ENCODE peak calls at places on chromosomes 3 and 15, in nine cellular contexts. One of them, this sample, is unnamed.

GRCh38 chr3:159548675-159549335 is 439.8 kb upstream of the IL12A start:
- DNase-seq in epithelial cell of esophagus: peak; percentile 33
- DNase-seq in GM13977: no peak
- DNase-seq in breast epithelium: no peak
- DNase-seq in stimulated activated CD4-positive, alpha-beta T cell treated with anti-CD3 and anti-CD28 coated beads, Interleukin-1b, Interleukin-23, amount 100 ng/mL, for 48 hours: no peak
- DNase-seq in right cardiac atrium: no peak
- DNase-seq in hypothalamus: no peak
- DNase-seq in left lobe of liver: no peak
- DNase-seq in T-helper 9 cell: no peak
- DNase-seq in this sample: no peak

GRCh38 chr3:70803891-70804290 is 491.5 kb upstream of the MDFIC2 start:
- DNase-seq in hypothalamus: no peak
- DNase-seq in left lobe of liver: no peak
- DNase-seq in stimulated activated CD4-positive, alpha-beta T cell treated with anti-CD3 and anti-CD28 coated beads, Interleukin-1b, Interleukin-23, amount 100 ng/mL, for 48 hours: no peak
- DNase-seq in T-helper 9 cell: no peak
- DNase-seq in GM13977: no peak
- DNase-seq in epithelial cell of esophagus: no peak
- DNase-seq in breast epithelium: no peak
- DNase-seq in right cardiac atrium: no peak
- DNase-seq in this sample: no peak

GRCh38 chr3:129596194-129597086 is 10.0 kb downstream of the PLXND1 start:
- DNase-seq in left lobe of liver: peak; percentile 70
- DNase-seq in breast epithelium: peak; percentile 39
- DNase-seq in epithelial cell of esophagus: no peak
- DNase-seq in right cardiac atrium: peak; percentile 95
- DNase-seq in GM13977: no peak
- DNase-seq in hypothalamus: peak; percentile 48
- DNase-seq in stimulated activated CD4-positive, alpha-beta T cell treated with anti-CD3 and anti-CD28 coated beads, Interleukin-1b, Interleukin-23, amount 100 ng/mL, for 48 hours: no peak
- DNase-seq in T-helper 9 cell: no peak
- DNase-seq in this sample: no peak

GRCh38 chr3:170707899-170708298 is 122.0 kb upstream of the SLC7A14 start:
- DNase-seq in stimulated activated CD4-positive, alpha-beta T cell treated with anti-CD3 and anti-CD28 coated beads, Interleukin-1b, Interleukin-23, amount 100 ng/mL, for 48 hours: no peak
- DNase-seq in right cardiac atrium: no peak
- DNase-seq in GM13977: no peak
- DNase-seq in epithelial cell of esophagus: peak; percentile 79
- DNase-seq in hypothalamus: no peak
- DNase-seq in T-helper 9 cell: no peak
- DNase-seq in breast epithelium: no peak
- DNase-seq in left lobe of liver: no peak
- DNase-seq in this sample: no peak

GRCh38 chr15:93173369-93173768 is 84.4 kb upstream of the RGMA start:
- DNase-seq in hypothalamus: no peak
- DNase-seq in stimulated activated CD4-positive, alpha-beta T cell treated with anti-CD3 and anti-CD28 coated beads, Interleukin-1b, Interleukin-23, amount 100 ng/mL, for 48 hours: no peak
- DNase-seq in T-helper 9 cell: no peak
- DNase-seq in epithelial cell of esophagus: peak; percentile 94
- DNase-seq in left lobe of liver: no peak
- DNase-seq in right cardiac atrium: no peak
- DNase-seq in breast epithelium: no peak
- DNase-seq in GM13977: no peak
- DNase-seq in this sample: no peak

GRCh38 chr15:65641723-65642475 is 20.2 kb downstream of the SLC24A1 start:
- DNase-seq in T-helper 9 cell: no peak
- DNase-seq in GM13977: no peak
- DNase-seq in breast epithelium: no peak
- DNase-seq in left lobe of liver: no peak
- DNase-seq in stimulated activated CD4-positive, alpha-beta T cell treated with anti-CD3 and anti-CD28 coated beads, Interleukin-1b, Interleukin-23, amount 100 ng/mL, for 48 hours: no peak
- DNase-seq in hypothalamus: no peak
- DNase-seq in right cardiac atrium: no peak
- DNase-seq in epithelial cell of esophagus: no peak
- DNase-seq in this sample: no peak

GRCh38 chr3:42014443-42014945 is 52.6 kb upstream of the ULK4 start:
- DNase-seq in breast epithelium: no peak
- DNase-seq in T-helper 9 cell: no peak
- DNase-seq in stimulated activated CD4-positive, alpha-beta T cell treated with anti-CD3 and anti-CD28 coated beads, Interleukin-1b, Interleukin-23, amount 100 ng/mL, for 48 hours: no peak
- DNase-seq in right cardiac atrium: no peak
- DNase-seq in GM13977: peak; percentile 39
- DNase-seq in left lobe of liver: no peak
- DNase-seq in epithelial cell of esophagus: no peak
- DNase-seq in hypothalamus: no peak
- DNase-seq in this sample: peak; percentile 54

GRCh38 chr3:55405436-55405835 is 81.7 kb downstream of the WNT5A start:
- DNase-seq in stimulated activated CD4-positive, alpha-beta T cell treated with anti-CD3 and anti-CD28 coated beads, Interleukin-1b, Interleukin-23, amount 100 ng/mL, for 48 hours: no peak
- DNase-seq in breast epithelium: no peak
- DNase-seq in hypothalamus: no peak
- DNase-seq in T-helper 9 cell: no peak
- DNase-seq in right cardiac atrium: no peak
- DNase-seq in epithelial cell of esophagus: peak; percentile 37
- DNase-seq in GM13977: no peak
- DNase-seq in left lobe of liver: no peak
- DNase-seq in this sample: no peak

GRCh38 chr3:140712301-140712700 is 34.4 kb downstream of the TRIM42 start:
- DNase-seq in stimulated activated CD4-positive, alpha-beta T cell treated with anti-CD3 and anti-CD28 coated beads, Interleukin-1b, Interleukin-23, amount 100 ng/mL, for 48 hours: no peak
- DNase-seq in right cardiac atrium: no peak
- DNase-seq in breast epithelium: no peak
- DNase-seq in T-helper 9 cell: no peak
- DNase-seq in left lobe of liver: no peak
- DNase-seq in epithelial cell of esophagus: no peak
- DNase-seq in GM13977: no peak
- DNase-seq in hypothalamus: no peak
- DNase-seq in this sample: no peak

GRCh38 chr3:96266395-96267187 is 547.8 kb upstream of the EPHA6 start:
- DNase-seq in left lobe of liver: no peak
- DNase-seq in breast epithelium: no peak
- DNase-seq in stimulated activated CD4-positive, alpha-beta T cell treated with anti-CD3 and anti-CD28 coated beads, Interleukin-1b, Interleukin-23, amount 100 ng/mL, for 48 hours: no peak
- DNase-seq in hypothalamus: no peak
- DNase-seq in epithelial cell of esophagus: peak; percentile 91
- DNase-seq in T-helper 9 cell: no peak
- DNase-seq in right cardiac atrium: no peak
- DNase-seq in GM13977: no peak
- DNase-seq in this sample: no peak

GRCh38 chr15:68620721-68621528 is 42.1 kb downstream of the CORO2B start:
- DNase-seq in left lobe of liver: peak; percentile 89
- DNase-seq in T-helper 9 cell: no peak
- DNase-seq in epithelial cell of esophagus: peak; percentile 31
- DNase-seq in GM13977: no peak
- DNase-seq in breast epithelium: peak; percentile 48
- DNase-seq in right cardiac atrium: peak; percentile 96
- DNase-seq in hypothalamus: peak; percentile 79
- DNase-seq in stimulated activated CD4-positive, alpha-beta T cell treated with anti-CD3 and anti-CD28 coated beads, Interleukin-1b, Interleukin-23, amount 100 ng/mL, for 48 hours: no peak
- DNase-seq in this sample: no peak

GRCh38 chr3:72353236-72354105 is 494.8 kb downstream of the SHQ1 start:
- DNase-seq in stimulated activated CD4-positive, alpha-beta T cell treated with anti-CD3 and anti-CD28 coated beads, Interleukin-1b, Interleukin-23, amount 100 ng/mL, for 48 hours: no peak
- DNase-seq in GM13977: no peak
- DNase-seq in T-helper 9 cell: no peak
- DNase-seq in left lobe of liver: peak; percentile 19
- DNase-seq in right cardiac atrium: no peak
- DNase-seq in hypothalamus: no peak
- DNase-seq in breast epithelium: no peak
- DNase-seq in epithelial cell of esophagus: peak; percentile 42
- DNase-seq in this sample: no peak

GRCh38 chr3:155386817-155387403 is 93.4 kb upstream of the STRIT1 start:
- DNase-seq in right cardiac atrium: peak; percentile 15
- DNase-seq in T-helper 9 cell: no peak
- DNase-seq in epithelial cell of esophagus: no peak
- DNase-seq in left lobe of liver: no peak
- DNase-seq in hypothalamus: no peak
- DNase-seq in stimulated activated CD4-positive, alpha-beta T cell treated with anti-CD3 and anti-CD28 coated beads, Interleukin-1b, Interleukin-23, amount 100 ng/mL, for 48 hours: no peak
- DNase-seq in breast epithelium: no peak
- DNase-seq in GM13977: no peak
- DNase-seq in this sample: no peak

GRCh38 chr3:42979044-42979962 is at the start of gene GASK1A:
- DNase-seq in epithelial cell of esophagus: peak; percentile 31
- DNase-seq in right cardiac atrium: peak; percentile 61
- DNase-seq in GM13977: no peak
- DNase-seq in stimulated activated CD4-positive, alpha-beta T cell treated with anti-CD3 and anti-CD28 coated beads, Interleukin-1b, Interleukin-23, amount 100 ng/mL, for 48 hours: peak; percentile 22
- DNase-seq in T-helper 9 cell: no peak
- DNase-seq in hypothalamus: no peak
- DNase-seq in breast epithelium: no peak
- DNase-seq in left lobe of liver: peak; percentile 82
- DNase-seq in this sample: no peak

GRCh38 chr15:96331141-96331941 is 841 bp downstream of the NR2F2 start:
- DNase-seq in hypothalamus: no peak
- DNase-seq in stimulated activated CD4-positive, alpha-beta T cell treated with anti-CD3 and anti-CD28 coated beads, Interleukin-1b, Interleukin-23, amount 100 ng/mL, for 48 hours: no peak
- DNase-seq in GM13977: peak; percentile 26
- DNase-seq in right cardiac atrium: peak; percentile 34
- DNase-seq in epithelial cell of esophagus: peak; percentile 25
- DNase-seq in breast epithelium: peak; percentile 17
- DNase-seq in T-helper 9 cell: no peak
- DNase-seq in left lobe of liver: peak; percentile 52
- DNase-seq in this sample: no peak

GRCh38 chr3:179710079-179710478 is 57.2 kb downstream of the USP13 start:
- DNase-seq in epithelial cell of esophagus: no peak
- DNase-seq in stimulated activated CD4-positive, alpha-beta T cell treated with anti-CD3 and anti-CD28 coated beads, Interleukin-1b, Interleukin-23, amount 100 ng/mL, for 48 hours: no peak
- DNase-seq in hypothalamus: no peak
- DNase-seq in GM13977: no peak
- DNase-seq in left lobe of liver: no peak
- DNase-seq in right cardiac atrium: no peak
- DNase-seq in breast epithelium: no peak
- DNase-seq in T-helper 9 cell: no peak
- DNase-seq in this sample: no peak

GRCh38 chr3:114841515-114841914 is 305.6 kb downstream of the ZBTB20 start:
- DNase-seq in breast epithelium: no peak
- DNase-seq in epithelial cell of esophagus: peak; percentile 78
- DNase-seq in left lobe of liver: no peak
- DNase-seq in T-helper 9 cell: no peak
- DNase-seq in hypothalamus: no peak
- DNase-seq in stimulated activated CD4-positive, alpha-beta T cell treated with anti-CD3 and anti-CD28 coated beads, Interleukin-1b, Interleukin-23, amount 100 ng/mL, for 48 hours: no peak
- DNase-seq in GM13977: no peak
- DNase-seq in right cardiac atrium: no peak
- DNase-seq in this sample: no peak

GRCh38 chr15:52224211-52224610 is 33.0 kb upstream of the GNB5 start:
- DNase-seq in epithelial cell of esophagus: no peak
- DNase-seq in hypothalamus: no peak
- DNase-seq in GM13977: no peak
- DNase-seq in T-helper 9 cell: no peak
- DNase-seq in left lobe of liver: no peak
- DNase-seq in right cardiac atrium: no peak
- DNase-seq in stimulated activated CD4-positive, alpha-beta T cell treated with anti-CD3 and anti-CD28 coated beads, Interleukin-1b, Interleukin-23, amount 100 ng/mL, for 48 hours: peak; percentile 14
- DNase-seq in breast epithelium: no peak
- DNase-seq in this sample: no peak

GRCh38 chr3:138124689-138125420 is 7.3 kb downstream of the A4GNT start:
- DNase-seq in hypothalamus: no peak
- DNase-seq in stimulated activated CD4-positive, alpha-beta T cell treated with anti-CD3 and anti-CD28 coated beads, Interleukin-1b, Interleukin-23, amount 100 ng/mL, for 48 hours: no peak
- DNase-seq in T-helper 9 cell: no peak
- DNase-seq in breast epithelium: no peak
- DNase-seq in GM13977: no peak
- DNase-seq in left lobe of liver: no peak
- DNase-seq in epithelial cell of esophagus: peak; percentile 20
- DNase-seq in right cardiac atrium: no peak
- DNase-seq in this sample: no peak

GRCh38 chr3:27976933-27977332 is 254.8 kb upstream of the EOMES start:
- DNase-seq in GM13977: no peak
- DNase-seq in breast epithelium: no peak
- DNase-seq in stimulated activated CD4-positive, alpha-beta T cell treated with anti-CD3 and anti-CD28 coated beads, Interleukin-1b, Interleukin-23, amount 100 ng/mL, for 48 hours: no peak
- DNase-seq in T-helper 9 cell: no peak
- DNase-seq in epithelial cell of esophagus: peak; percentile 91
- DNase-seq in hypothalamus: no peak
- DNase-seq in left lobe of liver: no peak
- DNase-seq in right cardiac atrium: no peak
- DNase-seq in this sample: no peak

GRCh38 chr15:57634290-57634689 is 42.6 kb downstream of the MYZAP start:
- DNase-seq in GM13977: no peak
- DNase-seq in right cardiac atrium: no peak
- DNase-seq in left lobe of liver: no peak
- DNase-seq in breast epithelium: no peak
- DNase-seq in epithelial cell of esophagus: no peak
- DNase-seq in T-helper 9 cell: no peak
- DNase-seq in stimulated activated CD4-positive, alpha-beta T cell treated with anti-CD3 and anti-CD28 coated beads, Interleukin-1b, Interleukin-23, amount 100 ng/mL, for 48 hours: no peak
- DNase-seq in hypothalamus: no peak
- DNase-seq in this sample: no peak

GRCh38 chr3:132210476-132211346 is 106.5 kb upstream of the ACP3 start:
- DNase-seq in epithelial cell of esophagus: peak; percentile 55
- DNase-seq in stimulated activated CD4-positive, alpha-beta T cell treated with anti-CD3 and anti-CD28 coated beads, Interleukin-1b, Interleukin-23, amount 100 ng/mL, for 48 hours: peak; percentile 5
- DNase-seq in hypothalamus: no peak
- DNase-seq in right cardiac atrium: no peak
- DNase-seq in left lobe of liver: no peak
- DNase-seq in breast epithelium: no peak
- DNase-seq in T-helper 9 cell: no peak
- DNase-seq in GM13977: no peak
- DNase-seq in this sample: peak; percentile 10

GRCh38 chr3:186109897-186110803 is 1.3 kb upstream of the ETV5 start:
- DNase-seq in GM13977: no peak
- DNase-seq in right cardiac atrium: peak; percentile 30
- DNase-seq in breast epithelium: no peak
- DNase-seq in T-helper 9 cell: no peak
- DNase-seq in left lobe of liver: no peak
- DNase-seq in epithelial cell of esophagus: peak; percentile 22
- DNase-seq in hypothalamus: no peak
- DNase-seq in stimulated activated CD4-positive, alpha-beta T cell treated with anti-CD3 and anti-CD28 coated beads, Interleukin-1b, Interleukin-23, amount 100 ng/mL, for 48 hours: no peak
- DNase-seq in this sample: no peak

GRCh38 chr15:88178631-88179030 is 77.9 kb downstream of the NTRK3 start:
- DNase-seq in hypothalamus: no peak
- DNase-seq in epithelial cell of esophagus: no peak
- DNase-seq in right cardiac atrium: no peak
- DNase-seq in GM13977: no peak
- DNase-seq in stimulated activated CD4-positive, alpha-beta T cell treated with anti-CD3 and anti-CD28 coated beads, Interleukin-1b, Interleukin-23, amount 100 ng/mL, for 48 hours: no peak
- DNase-seq in left lobe of liver: no peak
- DNase-seq in breast epithelium: no peak
- DNase-seq in T-helper 9 cell: no peak
- DNase-seq in this sample: peak; percentile 14

GRCh38 chr3:57007513-57008415 is 52.7 kb upstream of the SPATA12 start:
- DNase-seq in GM13977: no peak
- DNase-seq in hypothalamus: peak; percentile 38
- DNase-seq in stimulated activated CD4-positive, alpha-beta T cell treated with anti-CD3 and anti-CD28 coated beads, Interleukin-1b, Interleukin-23, amount 100 ng/mL, for 48 hours: peak; percentile 29
- DNase-seq in left lobe of liver: no peak
- DNase-seq in right cardiac atrium: peak; percentile 82
- DNase-seq in epithelial cell of esophagus: peak; percentile 83
- DNase-seq in T-helper 9 cell: no peak
- DNase-seq in breast epithelium: peak; percentile 66
- DNase-seq in this sample: no peak

GRCh38 chr3:52779411-52780297 is 2.3 kb downstream of the ITIH1 start:
- DNase-seq in GM13977: peak; percentile 71
- DNase-seq in stimulated activated CD4-positive, alpha-beta T cell treated with anti-CD3 and anti-CD28 coated beads, Interleukin-1b, Interleukin-23, amount 100 ng/mL, for 48 hours: no peak
- DNase-seq in breast epithelium: no peak
- DNase-seq in hypothalamus: no peak
- DNase-seq in left lobe of liver: no peak
- DNase-seq in T-helper 9 cell: no peak
- DNase-seq in epithelial cell of esophagus: no peak
- DNase-seq in right cardiac atrium: no peak
- DNase-seq in this sample: peak; percentile 57

GRCh38 chr3:184814214-184814613 is 2.2 kb downstream of the VPS8 start:
- DNase-seq in GM13977: no peak
- DNase-seq in hypothalamus: no peak
- DNase-seq in stimulated activated CD4-positive, alpha-beta T cell treated with anti-CD3 and anti-CD28 coated beads, Interleukin-1b, Interleukin-23, amount 100 ng/mL, for 48 hours: no peak
- DNase-seq in breast epithelium: no peak
- DNase-seq in epithelial cell of esophagus: no peak
- DNase-seq in right cardiac atrium: no peak
- DNase-seq in T-helper 9 cell: no peak
- DNase-seq in left lobe of liver: no peak
- DNase-seq in this sample: no peak

GRCh38 chr3:122169911-122170310 is 13.6 kb upstream of the CASR start:
- DNase-seq in GM13977: no peak
- DNase-seq in right cardiac atrium: no peak
- DNase-seq in breast epithelium: no peak
- DNase-seq in epithelial cell of esophagus: peak; percentile 78
- DNase-seq in stimulated activated CD4-positive, alpha-beta T cell treated with anti-CD3 and anti-CD28 coated beads, Interleukin-1b, Interleukin-23, amount 100 ng/mL, for 48 hours: no peak
- DNase-seq in hypothalamus: no peak
- DNase-seq in left lobe of liver: no peak
- DNase-seq in T-helper 9 cell: no peak
- DNase-seq in this sample: no peak

GRCh38 chr15:65355173-65355982 is 22.4 kb downstream of the IGDCC3 start:
- DNase-seq in stimulated activated CD4-positive, alpha-beta T cell treated with anti-CD3 and anti-CD28 coated beads, Interleukin-1b, Interleukin-23, amount 100 ng/mL, for 48 hours: no peak
- DNase-seq in right cardiac atrium: no peak
- DNase-seq in T-helper 9 cell: no peak
- DNase-seq in left lobe of liver: no peak
- DNase-seq in epithelial cell of esophagus: no peak
- DNase-seq in GM13977: no peak
- DNase-seq in hypothalamus: no peak
- DNase-seq in breast epithelium: no peak
- DNase-seq in this sample: no peak

GRCh38 chr3:151178208-151178845 is 24.7 kb downstream of the GPR171 start:
- DNase-seq in left lobe of liver: no peak
- DNase-seq in GM13977: no peak
- DNase-seq in stimulated activated CD4-positive, alpha-beta T cell treated with anti-CD3 and anti-CD28 coated beads, Interleukin-1b, Interleukin-23, amount 100 ng/mL, for 48 hours: no peak
- DNase-seq in hypothalamus: no peak
- DNase-seq in epithelial cell of esophagus: no peak
- DNase-seq in T-helper 9 cell: no peak
- DNase-seq in breast epithelium: no peak
- DNase-seq in right cardiac atrium: no peak
- DNase-seq in this sample: no peak

GRCh38 chr3:153848701-153849100 is 272.5 kb upstream of the ARHGEF26 start:
- DNase-seq in T-helper 9 cell: no peak
- DNase-seq in breast epithelium: no peak
- DNase-seq in left lobe of liver: no peak
- DNase-seq in right cardiac atrium: no peak
- DNase-seq in stimulated activated CD4-positive, alpha-beta T cell treated with anti-CD3 and anti-CD28 coated beads, Interleukin-1b, Interleukin-23, amount 100 ng/mL, for 48 hours: no peak
- DNase-seq in hypothalamus: peak; percentile 7
- DNase-seq in GM13977: no peak
- DNase-seq in epithelial cell of esophagus: no peak
- DNase-seq in this sample: no peak